ENCODE peak calls at places on chromosomes 4 and X, in six cellular contexts. U is NCI-H510A, I is AML-193, M is NCI-H146, B is globus pallidus, N is HEK293T. S is an unnamed sample.

GRCh38 chrX:129525162-129525561 is 1.9 kb upstream of the SMARCA1 start:
- DNase-seq in U (no peak), I (no peak), M (peak), B (no peak), N (no peak), S (no peak)

GRCh38 chr4:23728393-23728792 is 161.5 kb downstream of the PPARGC1A start:
- DNase-seq in U (no peak), I (no peak), M (no peak), B (no peak), N (no peak), S (no peak)

GRCh38 chr4:107213880-107214279 is 177.8 kb upstream of the DKK2 start:
- DNase-seq in U (no peak), I (no peak), M (no peak), B (no peak), N (no peak), S (no peak)

GRCh38 chr4:60724623-60725022 is 475.5 kb upstream of the ADGRL3 start:
- DNase-seq in U (no peak), I (no peak), M (no peak), B (no peak), N (no peak), S (no peak)

GRCh38 chr4:137534516-137534915 is 2.2 kb upstream of the PCDH18 start:
- DNase-seq in U (no peak), I (no peak), M (no peak), B (no peak), N (no peak), S (no peak)

GRCh38 chrX:31546130-31546529 is 474.3 kb upstream of the FTHL17 start:
- DNase-seq in U (no peak), I (no peak), M (no peak), B (no peak), N (no peak), S (no peak)

GRCh38 chr4:67204441-67204840 is 340.9 kb downstream of the CENPC start:
- DNase-seq in U (peak), I (no peak), M (no peak), B (no peak), N (peak), S (no peak)

GRCh38 chr4:161653697-161654096 is 510.1 kb downstream of the FSTL5 start:
- DNase-seq in U (no peak), I (no peak), M (no peak), B (no peak), N (no peak), S (no peak)

GRCh38 chr4:71941001-71941400 is 90.8 kb upstream of the NPFFR2 start:
- DNase-seq in U (no peak), I (peak), M (peak), B (peak), N (peak), S (no peak)

GRCh38 chr4:37812713-37813112 is 13.8 kb upstream of the PGM2 start:
- DNase-seq in U (no peak), I (no peak), M (no peak), B (no peak), N (no peak), S (no peak)

GRCh38 chr4:100984901-100985300 is 362.4 kb downstream of the PPP3CA start:
- DNase-seq in U (no peak), I (no peak), M (no peak), B (no peak), N (no peak), S (no peak)

S was measured in dorsolateral prefrontal cortex.